ENCODE peak calls at places on chromosomes 11 and 22, in four cellular contexts. One of them, this sample, is unnamed.

GRCh38 chr11:71500601-71501021 is 26.5 kb upstream of the KRTAP5-7 start:
- DNase-seq in mammary epithelial cell: no peak
- DNase-seq in hepatocyte: no peak
- DNase-seq in neural progenitor cell: no peak
- DNase-seq in this sample: no peak

GRCh38 chr11:3127706-3128355 is 37.3 kb downstream of the OSBPL5 start:
- DNase-seq in mammary epithelial cell: no peak
- DNase-seq in hepatocyte: no peak
- DNase-seq in neural progenitor cell: no peak
- DNase-seq in this sample: no peak

GRCh38 chr11:122910775-122911174 is 28.2 kb downstream of the JHY start:
- DNase-seq in neural progenitor cell: peak; percentile 41
- DNase-seq in mammary epithelial cell: peak; percentile 8
- DNase-seq in hepatocyte: peak; percentile 29
- DNase-seq in this sample: peak; percentile 16

GRCh38 chr11:121538054-121538453 is 85.3 kb upstream of the SORL1-AS1 start:
- DNase-seq in neural progenitor cell: no peak
- DNase-seq in mammary epithelial cell: no peak
- DNase-seq in hepatocyte: no peak
- DNase-seq in this sample: no peak

GRCh38 chr22:29798318-29798717 is 31.1 kb downstream of the UQCR10 start:
- DNase-seq in mammary epithelial cell: no peak
- DNase-seq in neural progenitor cell: no peak
- DNase-seq in hepatocyte: no peak
- DNase-seq in this sample: no peak

GRCh38 chr11:73223998-73224730 is 6.1 kb downstream of the P2RY2 start:
- DNase-seq in mammary epithelial cell: no peak
- DNase-seq in hepatocyte: no peak
- DNase-seq in neural progenitor cell: no peak
- DNase-seq in this sample: no peak

GRCh38 chr11:108237058-108237481 is 14.2 kb downstream of the ATM start:
- DNase-seq in hepatocyte: no peak
- DNase-seq in neural progenitor cell: no peak
- DNase-seq in mammary epithelial cell: no peak
- DNase-seq in this sample: no peak

GRCh38 chr11:44464741-44465140 is 100.7 kb upstream of the CD82 start:
- DNase-seq in hepatocyte: no peak
- DNase-seq in neural progenitor cell: no peak
- DNase-seq in mammary epithelial cell: peak; percentile 23
- DNase-seq in this sample: no peak

GRCh38 chr11:68271023-68271780 is 571 bp downstream of the C11orf24 start:
- DNase-seq in mammary epithelial cell: peak; percentile 63
- DNase-seq in hepatocyte: peak; percentile 83
- DNase-seq in neural progenitor cell: peak; percentile 89
- DNase-seq in this sample: peak; percentile 77

GRCh38 chr11:94271885-94272372 is 32.5 kb upstream of the IZUMO1R start:
- DNase-seq in neural progenitor cell: no peak
- DNase-seq in mammary epithelial cell: peak; percentile 68
- DNase-seq in hepatocyte: no peak
- DNase-seq in this sample: no peak

GRCh38 chr11:119795231-119795630 is 66.2 kb upstream of the NECTIN1 start:
- DNase-seq in hepatocyte: peak; percentile 69
- DNase-seq in mammary epithelial cell: peak; percentile 46
- DNase-seq in neural progenitor cell: no peak
- DNase-seq in this sample: peak; percentile 97

GRCh38 chr22:23522642-23523251 is 57.3 kb downstream of the IGLL1 start:
- DNase-seq in neural progenitor cell: peak; percentile 42
- DNase-seq in mammary epithelial cell: no peak
- DNase-seq in hepatocyte: peak; percentile 61
- DNase-seq in this sample: no peak
- H4K20me1 ChIP-seq in neural progenitor cell: no peaks in the 10 kb centered on the region
- H4K20me1 ChIP-seq in mammary epithelial cell: no peaks in the 10 kb centered on the region
- H4K20me1 ChIP-seq in hepatocyte: no peaks in the 10 kb centered on the region
- H4K20me1 ChIP-seq in this sample: no peaks in the 10 kb centered on the region

GRCh38 chr22:42645938-42646568 is 3.1 kb downstream of the CYB5R3 start:
- DNase-seq in hepatocyte: no peak
- DNase-seq in mammary epithelial cell: no peak
- DNase-seq in neural progenitor cell: no peak
- DNase-seq in this sample: no peak

GRCh38 chr22:42642801-42643631 is 2.6 kb upstream of the ATP5MGL start:
- DNase-seq in hepatocyte: peak; percentile 48
- DNase-seq in neural progenitor cell: peak; percentile 31
- DNase-seq in mammary epithelial cell: no peak
- DNase-seq in this sample: no peak

GRCh38 chr22:42645341-42645937 is 3.8 kb downstream of the CYB5R3 start:
- DNase-seq in mammary epithelial cell: no peak
- DNase-seq in hepatocyte: no peak
- DNase-seq in neural progenitor cell: no peak
- DNase-seq in this sample: no peak

GRCh38 chr22:42643632-42644421 is 3.4 kb upstream of the ATP5MGL start:
- DNase-seq in mammary epithelial cell: no peak
- DNase-seq in neural progenitor cell: no peak
- DNase-seq in hepatocyte: peak; percentile 3
- DNase-seq in this sample: no peak

DNA sequence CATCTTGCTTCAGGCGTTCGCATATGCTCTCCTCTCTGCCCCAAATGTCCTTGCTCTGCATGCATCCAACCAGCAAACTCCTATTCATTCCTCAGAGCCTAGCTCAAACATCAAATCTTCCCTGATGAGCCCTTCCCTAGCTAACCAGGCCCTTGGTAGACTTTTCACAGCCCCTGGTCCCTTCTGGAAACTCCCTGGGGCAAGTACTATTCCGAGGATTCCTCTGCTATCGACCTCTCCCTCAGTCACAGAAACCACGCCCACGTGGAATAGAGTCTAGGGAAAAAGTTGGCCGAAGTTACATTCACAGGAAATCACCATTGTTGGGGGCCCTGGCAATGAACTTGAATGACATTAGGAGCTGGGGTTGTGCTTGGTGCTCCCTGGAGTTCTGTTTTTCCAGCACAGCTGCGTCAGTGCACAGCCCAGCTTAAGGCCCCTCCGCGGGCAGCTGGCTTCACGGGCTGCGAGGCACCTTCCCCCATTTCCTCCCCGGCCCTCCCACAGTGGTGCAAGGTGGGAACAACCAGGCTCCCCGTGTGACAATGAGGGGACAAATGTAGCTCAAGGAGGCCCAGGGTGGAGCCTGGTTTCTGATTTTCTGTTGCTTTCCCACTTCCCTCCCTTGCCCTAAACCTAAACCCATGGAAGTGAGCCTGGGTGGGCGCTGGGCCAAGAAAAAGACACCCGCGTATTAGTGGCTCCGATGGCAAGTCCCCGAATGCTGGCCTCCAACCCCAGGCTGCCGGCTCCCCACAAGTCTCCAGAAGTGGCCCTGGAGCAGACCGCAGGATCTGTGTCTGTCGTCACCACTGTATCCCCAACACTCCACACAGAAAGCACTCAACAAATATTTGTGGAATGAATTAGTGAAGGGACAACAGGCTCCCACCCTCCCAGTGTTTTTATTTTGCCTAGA is 4.3 kb upstream of the ATP5MGL start:
- DNase-seq in neural progenitor cell: no peak
- DNase-seq in hepatocyte: peak; percentile 52
- DNase-seq in mammary epithelial cell: no peak
- DNase-seq in this sample: peak; percentile 22
- H4K20me1 ChIP-seq in neural progenitor cell: peaks cover 59% of the 10 kb centered on the region
- H4K20me1 ChIP-seq in hepatocyte: peaks cover 29% of the 10 kb centered on the region
- H4K20me1 ChIP-seq in mammary epithelial cell: no peaks in the 10 kb centered on the region
- H4K20me1 ChIP-seq in this sample: peaks cover 78% of the 10 kb centered on the region

GRCh38 chr11:34063061-34063795 is 11.7 kb downstream of the CAPRIN1 start:
- DNase-seq in hepatocyte: no peak
- DNase-seq in neural progenitor cell: no peak
- DNase-seq in mammary epithelial cell: no peak
- DNase-seq in this sample: no peak
- H4K20me1 ChIP-seq in hepatocyte: peaks cover 97% of the 10 kb centered on the region
- H4K20me1 ChIP-seq in neural progenitor cell: peaks cover 99% of the 10 kb centered on the region
- H4K20me1 ChIP-seq in mammary epithelial cell: peaks cover 8% of the 10 kb centered on the region
- H4K20me1 ChIP-seq in this sample: peaks cover 96% of the 10 kb centered on the region

DNA sequence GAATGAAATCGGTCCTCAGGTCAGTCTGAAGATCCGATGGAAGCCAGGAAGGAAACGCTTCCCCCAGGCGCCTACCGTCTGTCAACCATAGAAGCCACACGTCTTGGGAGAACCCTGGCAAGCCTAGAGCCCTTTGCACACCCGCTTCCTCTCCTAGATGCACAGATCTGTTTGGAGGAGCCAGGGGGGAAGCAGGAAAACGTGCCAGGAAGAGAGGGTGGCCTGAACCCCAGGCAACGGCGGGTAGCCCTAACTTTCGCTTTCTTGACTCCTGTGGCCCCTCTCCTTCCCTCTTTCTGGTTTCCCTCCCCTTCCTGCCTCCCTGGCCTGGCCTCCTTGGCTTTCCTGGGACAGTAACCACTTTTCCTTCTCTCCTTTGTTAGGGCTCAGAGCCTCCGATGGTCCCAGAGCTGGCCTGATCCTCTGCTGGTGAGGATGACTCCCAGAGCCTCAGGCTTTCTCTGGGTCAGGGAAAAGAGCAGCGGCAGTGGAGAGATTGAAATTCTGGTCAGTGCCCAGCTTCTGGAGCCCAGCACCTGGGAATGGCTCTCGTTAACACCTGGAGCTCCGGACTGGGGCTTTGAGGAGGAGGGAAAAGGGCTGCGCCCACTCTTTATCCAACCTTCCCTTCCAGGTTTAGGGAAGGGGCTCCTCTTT is 2.1 kb downstream of the FXYD6 start:
- DNase-seq in hepatocyte: no peak
- DNase-seq in mammary epithelial cell: no peak
- DNase-seq in neural progenitor cell: peak; percentile 35
- DNase-seq in this sample: no peak
- H4K20me1 ChIP-seq in hepatocyte: no peaks in the 10 kb centered on the region
- H4K20me1 ChIP-seq in mammary epithelial cell: no peaks in the 10 kb centered on the region
- H4K20me1 ChIP-seq in neural progenitor cell: peaks cover 55% of the 10 kb centered on the region
- H4K20me1 ChIP-seq in this sample: peaks cover 4% of the 10 kb centered on the region

GRCh38 chr11:9397746-9398680 is 13.6 kb downstream of the IPO7 start:
- DNase-seq in neural progenitor cell: no peak
- DNase-seq in hepatocyte: no peak
- DNase-seq in mammary epithelial cell: no peak
- DNase-seq in this sample: no peak

GRCh38 chr11:9396752-9397151 is 12.3 kb downstream of the IPO7 start:
- DNase-seq in neural progenitor cell: no peak
- DNase-seq in hepatocyte: no peak
- DNase-seq in mammary epithelial cell: no peak
- DNase-seq in this sample: no peak

GRCh38 chr11:9399466-9399865 is 15.0 kb downstream of the IPO7 start:
- DNase-seq in neural progenitor cell: no peak
- DNase-seq in mammary epithelial cell: no peak
- DNase-seq in hepatocyte: no peak
- DNase-seq in this sample: peak; percentile 37

GRCh38 chr11:9396310-9396709 is 11.9 kb downstream of the IPO7 start:
- DNase-seq in hepatocyte: no peak
- DNase-seq in neural progenitor cell: no peak
- DNase-seq in mammary epithelial cell: no peak
- DNase-seq in this sample: peak; percentile 23
- H4K20me1 ChIP-seq in hepatocyte: peaks cover 74% of the 10 kb centered on the region
- H4K20me1 ChIP-seq in neural progenitor cell: peaks cover 66% of the 10 kb centered on the region
- H4K20me1 ChIP-seq in mammary epithelial cell: peaks cover 43% of the 10 kb centered on the region
- H4K20me1 ChIP-seq in this sample: peaks cover 88% of the 10 kb centered on the region

GRCh38 chr11:11580831-11581492 is 40.8 kb downstream of the GALNT18 start:
- DNase-seq in hepatocyte: no peak
- DNase-seq in neural progenitor cell: no peak
- DNase-seq in mammary epithelial cell: peak; percentile 49
- DNase-seq in this sample: no peak
- H4K20me1 ChIP-seq in hepatocyte: no peaks in the 10 kb centered on the region
- H4K20me1 ChIP-seq in neural progenitor cell: no peaks in the 10 kb centered on the region
- H4K20me1 ChIP-seq in mammary epithelial cell: no peaks in the 10 kb centered on the region
- H4K20me1 ChIP-seq in this sample: no peaks in the 10 kb centered on the region

GRCh38 chr11:67136156-67136555 is 17.1 kb downstream of the KDM2A start:
- DNase-seq in neural progenitor cell: no peak
- DNase-seq in mammary epithelial cell: no peak
- DNase-seq in hepatocyte: no peak
- DNase-seq in this sample: no peak

GRCh38 chr11:67138922-67139321 is 19.9 kb downstream of the KDM2A start:
- DNase-seq in mammary epithelial cell: no peak
- DNase-seq in neural progenitor cell: no peak
- DNase-seq in hepatocyte: no peak
- DNase-seq in this sample: no peak
- H4K20me1 ChIP-seq in mammary epithelial cell: no peaks in the 10 kb centered on the region
- H4K20me1 ChIP-seq in neural progenitor cell: peaks cover 82% of the 10 kb centered on the region
- H4K20me1 ChIP-seq in hepatocyte: peaks cover 53% of the 10 kb centered on the region
- H4K20me1 ChIP-seq in this sample: peaks cover 61% of the 10 kb centered on the region

This sample was measured in astrocyte.